ENCODE peak calls at places on chromosomes 13 and 19, in six cellular contexts. L, U, J, F, O and M are unnamed samples.

GRCh38 chr13:26007774-26008173 is 44.0 kb downstream of the SHISA2 start:
- DNase-seq in L (no peak), J (no peak), F (peak), O (no peak), U (no peak), M (no peak)

GRCh38 chr13:71801781-71802180 is 65.2 kb downstream of the DACH1 start:
- DNase-seq in F (no peak), O (no peak), L (no peak), U (no peak), J (no peak), M (no peak)

GRCh38 chr13:97005631-97006262 is 11.5 kb upstream of the OXGR1 start:
- DNase-seq in J (no peak), F (peak), O (no peak), L (no peak), U (no peak), M (no peak)

GRCh38 chr19:47021536-47022139 is 2.0 kb downstream of the NPAS1 start:
- DNase-seq in L (no peak), U (no peak), F (no peak), J (no peak), O (no peak), M (no peak)

GRCh38 chr19:31160346-31160926 is 188.8 kb downstream of the TSHZ3 start:
- DNase-seq in L (no peak), O (no peak), U (no peak), F (peak), J (no peak), M (no peak)

GRCh38 chr19:9700229-9700981 is 25.5 kb upstream of the ZNF562 start:
- DNase-seq in U (no peak), O (no peak), J (no peak), F (no peak), L (no peak), M (no peak)

GRCh38 chr13:38783992-38784875 is 97.4 kb downstream of the FREM2 start:
- DNase-seq in J (no peak), F (no peak), O (no peak), U (no peak), L (no peak), M (no peak)

GRCh38 chr13:32126298-32126697 is 94.7 kb downstream of the FRY start:
- DNase-seq in U (no peak), O (no peak), F (no peak), L (no peak), J (no peak), M (no peak)

GRCh38 chr19:41530761-41531301 is 45.1 kb upstream of the CEACAM21 start:
- DNase-seq in L (no peak), F (peak), J (no peak), O (no peak), U (no peak), M (peak)

GRCh38 chr13:74132768-74133656 is 1.2 kb downstream of the KLF12 start:
- DNase-seq in F (peak), J (peak), L (no peak), U (peak), O (no peak), M (peak)

GRCh38 chr19:383922-384800 is 24.8 kb downstream of the C2CD4C start:
- DNase-seq in J (peak), L (no peak), O (no peak), U (no peak), F (peak), M (peak)

GRCh38 chr13:113297370-113297871 is 382 bp downstream of the LAMP1 start:
- DNase-seq in L (peak), F (peak), U (no peak), J (no peak), O (no peak), M (peak)

GRCh38 chr13:73248711-73249580 is 190.1 kb downstream of the KLF5 start:
- DNase-seq in U (no peak), L (no peak), J (no peak), O (no peak), F (peak), M (no peak)

GRCh38 chr13:43522788-43523187 is 264.0 kb downstream of the ENOX1 start:
- DNase-seq in F (peak), L (no peak), O (no peak), U (no peak), J (no peak), M (no peak)

GRCh38 chr19:30178721-30179402 is 193.3 kb upstream of the ZNF536 start:
- DNase-seq in O (no peak), L (no peak), F (no peak), U (no peak), J (no peak), M (no peak)

GRCh38 chr13:29137995-29138394 is 317.9 kb downstream of the MTUS2 start:
- DNase-seq in U (no peak), O (no peak), F (no peak), J (no peak), L (no peak), M (no peak)

GRCh38 chr19:55197531-55197930 is 11.8 kb downstream of the PTPRH start:
- DNase-seq in U (peak), L (no peak), O (no peak), F (peak), J (no peak), M (no peak)

GRCh38 chr13:22487932-22488331 is 692.8 kb upstream of the SGCG start:
- DNase-seq in O (no peak), U (no peak), F (no peak), J (no peak), L (no peak), M (no peak)

GRCh38 chr13:45831851-45832250 is 19.7 kb downstream of the SIAH3 start:
- DNase-seq in L (no peak), J (no peak), U (no peak), O (no peak), F (no peak), M (no peak)

GRCh38 chr13:103663996-103664395 is 597.8 kb upstream of the SLC10A2 start:
- DNase-seq in L (no peak), U (no peak), F (no peak), O (no peak), J (no peak), M (no peak)

GRCh38 chr13:39888865-39889810 is 233.7 kb downstream of the COG6 start:
- DNase-seq in O (no peak), F (peak), U (no peak), J (no peak), L (no peak), M (no peak)

GRCh38 chr13:77898097-77898496 is 20.5 kb downstream of the EDNRB start:
- DNase-seq in F (no peak), U (no peak), L (no peak), J (no peak), O (no peak), M (no peak)

GRCh38 chr13:51646041-51646670 is 61.9 kb downstream of the WDFY2 start:
- DNase-seq in J (no peak), L (no peak), U (no peak), F (no peak), O (no peak), M (no peak)

GRCh38 chr13:69946443-69946955 is 161.1 kb upstream of the ATXN8OS start:
- DNase-seq in J (no peak), U (no peak), F (no peak), L (no peak), O (no peak), M (no peak)

GRCh38 chr19:16340654-16341053 is 16.0 kb downstream of the KLF2 start:
- DNase-seq in L (no peak), O (no peak), U (no peak), J (no peak), F (no peak), M (no peak)

GRCh38 chr13:110971486-110971885 is 56.6 kb upstream of the ANKRD10 start:
- DNase-seq in L (no peak), U (no peak), F (no peak), O (no peak), J (no peak), M (no peak)

DNA sequence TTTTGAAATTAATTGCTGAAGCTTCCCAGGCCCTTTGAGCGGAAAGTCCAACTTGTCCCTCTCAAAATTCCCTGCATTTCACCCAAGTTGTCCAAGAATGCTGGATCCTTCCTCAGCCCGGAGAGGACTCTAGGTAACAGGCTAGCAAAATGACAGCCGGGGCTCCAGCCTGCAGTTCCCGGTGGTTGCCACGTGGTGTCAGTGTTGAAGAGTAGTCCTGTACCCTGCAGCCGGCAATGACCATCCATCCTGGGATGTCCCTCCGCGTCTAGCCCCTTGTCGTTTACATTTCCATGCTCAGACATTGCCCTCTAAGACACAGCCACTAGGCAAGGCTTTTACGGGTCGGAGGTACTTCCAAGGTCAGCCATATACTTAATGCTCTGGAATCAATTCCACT is 31.4 kb upstream of the MTIF3 start:
- DNase-seq in F (peak), J (peak), L (peak), O (no peak), U (peak), M (peak)
- TF ChIP-seq CTCF in F (peak), J (peak), L (peak), O (no peak), U (peak), M (peak)

GRCh38 chr19:50459638-50460037 is 16.7 kb upstream of the EMC10 start:
- DNase-seq in L (no peak), J (no peak), U (no peak), F (no peak), O (no peak), M (no peak)

GRCh38 chr19:50461066-50461875 is 15.0 kb upstream of the EMC10 start:
- DNase-seq in U (peak), O (no peak), L (peak), F (peak), J (peak), M (peak)

GRCh38 chr19:50458396-50459066 is 17.8 kb upstream of the EMC10 start:
- DNase-seq in L (no peak), J (no peak), O (no peak), U (no peak), F (peak), M (no peak)

GRCh38 chr19:50459067-50459456 is 17.2 kb upstream of the EMC10 start:
- DNase-seq in U (no peak), O (no peak), L (no peak), J (no peak), F (no peak), M (no peak)

GRCh38 chr19:50460161-50460765 is 16.0 kb upstream of the EMC10 start:
- DNase-seq in F (peak), O (no peak), J (no peak), L (no peak), U (peak), M (no peak)
- TF ChIP-seq CTCF in F (peak), O (no peak), J (no peak), L (no peak), U (peak), M (no peak)

GRCh38 chr19:2308114-2308556 is at the start of gene LINGO3:
- DNase-seq in J (no peak), L (no peak), O (no peak), U (no peak), F (no peak), M (no peak)
- TF ChIP-seq CTCF in J (no peak), L (no peak), O (no peak), U (no peak), F (no peak), M (no peak)

GRCh38 chr19:45922281-45922680 is 7.7 kb upstream of the NANOS2 start:
- DNase-seq in L (no peak), J (no peak), U (peak), O (no peak), F (no peak), M (no peak)
- TF ChIP-seq CTCF in L (peak), J (no peak), U (peak), O (no peak), F (peak), M (peak)

GRCh38 chr19:45717131-45717982 is 13.3 kb downstream of the FBXO46 start:
- DNase-seq in L (peak), U (peak), F (peak), J (peak), O (peak), M (peak)
- TF ChIP-seq CTCF in L (no peak), U (peak), F (peak), J (peak), O (no peak), M (no peak)

GRCh38 chr19:51777570-51778460 is 16.8 kb downstream of the FPR2 start:
- DNase-seq in L (peak), O (no peak), U (peak), J (peak), F (peak), M (peak)
- TF ChIP-seq CTCF in L (peak), O (peak), U (peak), J (peak), F (peak), M (peak)

DNA sequence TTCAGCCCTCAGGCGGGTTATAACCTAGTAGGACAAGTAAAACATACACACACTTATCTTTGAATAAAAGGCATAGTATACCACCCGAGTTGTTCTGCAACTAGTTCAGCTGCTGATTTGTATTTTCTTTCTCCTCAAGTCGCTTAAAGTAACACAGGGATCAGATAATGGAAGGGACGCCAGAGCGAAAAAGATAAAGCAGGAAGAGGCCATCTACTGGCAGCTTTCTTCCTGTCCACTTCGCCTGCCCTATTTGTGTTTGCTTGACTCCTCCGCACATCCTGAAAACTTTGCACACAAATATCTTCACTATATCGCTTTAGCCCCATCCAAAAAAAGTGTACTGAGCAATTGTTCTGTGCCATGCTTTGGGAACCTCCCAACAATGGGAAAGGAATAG is 238.0 kb upstream of the SOX21 start:
- DNase-seq in U (no peak), J (no peak), O (no peak), L (no peak), F (no peak), M (peak)
- TF ChIP-seq CTCF in U (no peak), J (peak), O (no peak), L (no peak), F (peak), M (no peak)

GRCh38 chr13:86174632-86175031 is 375.4 kb upstream of the SLITRK6 start:
- DNase-seq in L (no peak), J (no peak), U (no peak), F (peak), O (no peak), M (no peak)
- TF ChIP-seq CTCF in L (no peak), J (no peak), U (no peak), F (peak), O (no peak), M (no peak)

DNA sequence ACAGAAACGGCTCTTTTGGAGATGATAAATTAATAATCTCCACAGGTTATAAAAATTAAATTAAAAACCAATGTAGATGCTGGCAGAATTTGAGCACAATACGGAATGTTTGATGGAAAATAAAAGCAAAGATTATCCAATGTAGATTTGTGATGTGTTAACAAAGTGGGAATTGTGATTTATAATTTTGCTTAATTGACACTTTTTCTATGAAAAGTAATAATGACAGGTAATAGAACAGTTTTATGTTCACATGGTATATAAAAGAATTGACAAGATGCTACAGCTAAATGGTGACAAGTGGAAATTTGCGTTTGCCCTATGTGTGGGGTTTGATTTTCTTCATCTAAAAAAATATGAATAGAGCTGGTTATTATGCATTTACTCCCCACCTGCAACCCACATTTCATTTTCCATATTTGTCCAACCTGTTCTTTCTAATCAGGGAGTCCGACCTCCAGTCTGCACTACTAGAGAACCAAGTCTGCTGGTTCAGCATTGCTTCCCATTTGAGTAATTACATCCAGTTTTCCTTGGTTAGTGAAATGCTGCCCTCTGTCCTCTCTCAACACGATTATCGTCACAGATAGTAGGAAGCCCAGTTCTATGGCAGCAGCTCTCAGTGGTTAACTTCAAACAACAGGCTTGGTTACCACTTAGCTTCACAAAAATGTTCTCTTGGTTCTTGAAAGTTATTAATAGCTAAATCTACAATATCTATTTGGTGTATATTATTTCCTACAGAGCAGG is 61.4 kb upstream of the SLITRK1 start:
- DNase-seq in J (no peak), F (peak), U (no peak), O (no peak), L (no peak), M (no peak)
- TF ChIP-seq CTCF in J (no peak), F (no peak), U (no peak), O (no peak), L (no peak), M (no peak)